ENCODE peak calls at places on chromosomes 2 and 18, in eight cellular contexts. U is stomach, L is left ventricle myocardium inferior, O is gastrocnemius medialis, J is A549, C is adrenal gland, R is astrocyte, F is lower lobe of right lung. D is an unnamed sample. For H3K9me3, the result is how much of the 10 kb centered on the place peaks cover.

GRCh38 chr2:24571828-24572442 is 80.9 kb downstream of the NCOA1 start:
- DNase-seq in C (no peak), R (no peak), F (no peak), U (no peak), J (no peak), O (no peak), L (no peak), D (no peak)

GRCh38 chr2:206084870-206085741 is 868 bp downstream of the INO80D start:
- DNase-seq in U (peak), O (peak), L (peak), J (peak), R (no peak), F (peak), C (peak), D (peak)

GRCh38 chr2:241070811-241071676 is 31.0 kb downstream of the MTERF4 start:
- DNase-seq in J (no peak), R (no peak), U (no peak), L (no peak), O (no peak), F (no peak), C (no peak), D (no peak)

GRCh38 chr18:44474067-44474411 is 206.6 kb upstream of the SETBP1 start:
- DNase-seq in U (no peak), L (no peak), R (peak), J (no peak), O (no peak), C (no peak), F (no peak), D (no peak)

GRCh38 chr2:171516793-171517192 is 5.5 kb upstream of the CYBRD1 start:
- DNase-seq in L (no peak), U (no peak), O (no peak), F (no peak), J (no peak), C (no peak), R (no peak), D (no peak)

GRCh38 chr2:53913721-53914120 is 54.0 kb upstream of the GPR75 start:
- DNase-seq in J (no peak), R (peak), F (no peak), U (no peak), L (no peak), O (no peak), C (no peak), D (no peak)

GRCh38 chr2:19673213-19673791 is 228.5 kb downstream of the TTC32 start:
- DNase-seq in O (no peak), R (peak), C (no peak), L (peak), U (no peak), J (peak), F (no peak), D (no peak)

GRCh38 chr2:68789603-68790002 is 55.0 kb downstream of the ARHGAP25 start:
- DNase-seq in C (no peak), O (no peak), J (no peak), U (no peak), R (no peak), L (no peak), F (no peak), D (no peak)

GRCh38 chr2:31525876-31526275 is 54.9 kb downstream of the SRD5A2 start:
- DNase-seq in F (no peak), R (no peak), C (no peak), J (no peak), U (no peak), O (no peak), L (no peak), D (no peak)

GRCh38 chr2:99940963-99941362 is 201.4 kb downstream of the AFF3 start:
- DNase-seq in J (no peak), O (no peak), U (no peak), R (peak), C (no peak), L (no peak), F (no peak), D (no peak)

DNA sequence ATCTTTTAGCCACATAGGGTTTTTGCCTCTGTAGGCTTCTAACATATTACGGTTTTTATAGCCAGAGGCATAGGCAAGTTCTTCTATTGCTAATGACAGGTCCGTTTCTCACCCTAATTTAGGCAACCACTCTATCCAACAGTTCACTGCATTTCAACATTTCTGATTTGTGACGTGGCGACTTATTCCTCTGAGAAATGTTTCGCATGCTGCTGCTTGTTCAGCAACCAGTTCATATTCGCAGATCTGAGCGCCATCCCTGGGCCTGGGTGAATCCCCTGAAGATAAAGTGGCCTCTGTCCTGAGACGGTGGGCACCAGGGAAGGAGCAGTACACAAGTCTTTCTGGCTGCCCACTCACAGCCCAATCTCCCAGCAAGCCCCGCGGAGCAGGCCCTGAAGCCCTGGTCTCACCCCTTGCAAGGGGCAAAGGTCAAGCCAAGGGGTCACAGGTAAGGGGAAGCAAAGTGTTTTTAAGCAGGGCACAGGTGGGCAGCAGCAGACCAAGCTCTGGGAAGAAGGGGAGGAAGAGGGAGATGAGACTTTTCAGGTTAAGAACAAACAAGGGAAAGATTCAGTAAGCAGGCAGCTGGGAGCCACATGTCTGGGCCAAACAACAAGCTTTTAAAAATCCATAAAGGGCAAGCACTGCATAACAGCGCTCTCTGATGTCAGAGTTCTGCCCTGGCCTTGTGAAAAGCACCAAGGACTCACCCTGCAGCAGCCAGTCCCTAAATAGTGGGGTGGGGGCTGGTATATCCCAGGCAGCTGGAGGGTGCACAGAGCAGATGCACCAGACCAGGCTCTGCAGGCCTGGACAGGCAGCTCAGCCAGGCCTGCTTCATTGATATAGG is 10.8 kb upstream of the COX7A2L start:
- DNase-seq in F (no peak), L (no peak), R (no peak), C (no peak), O (no peak), J (no peak), U (no peak), D (no peak)
- TF ChIP-seq CTCF in F (no peak), L (no peak), R (no peak), C (no peak), O (no peak), J (no peak), U (no peak), D (no peak)

GRCh38 chr18:31979714-31980113 is 36.8 kb upstream of the TRAPPC8 start:
- DNase-seq in J (no peak), L (no peak), R (no peak), C (no peak), O (no peak), U (no peak), F (no peak), D (no peak)
- H3K9me3 ChIP-seq in J (under half), L (under half), R (under half), C (under half), O (under half), U (under half), F (under half), D (under half)

GRCh38 chr2:28333606-28334526 is 58.8 kb upstream of the FOSL2 start:
- DNase-seq in O (peak), L (peak), F (no peak), R (no peak), C (no peak), J (no peak), U (no peak), D (no peak)
- TF ChIP-seq CTCF in O (no peak), L (no peak), F (no peak), R (no peak), C (no peak), J (no peak), U (no peak), D (no peak)

GRCh38 chr2:168501456-168502065 is 45.5 kb downstream of the CERS6 start:
- DNase-seq in L (no peak), R (no peak), C (no peak), F (no peak), U (no peak), J (no peak), O (no peak), D (no peak)
- H3K9me3 ChIP-seq in L (under half), R (under half), C (under half), F (under half), U (under half), J (under half), O (under half), D (under half)

DNA sequence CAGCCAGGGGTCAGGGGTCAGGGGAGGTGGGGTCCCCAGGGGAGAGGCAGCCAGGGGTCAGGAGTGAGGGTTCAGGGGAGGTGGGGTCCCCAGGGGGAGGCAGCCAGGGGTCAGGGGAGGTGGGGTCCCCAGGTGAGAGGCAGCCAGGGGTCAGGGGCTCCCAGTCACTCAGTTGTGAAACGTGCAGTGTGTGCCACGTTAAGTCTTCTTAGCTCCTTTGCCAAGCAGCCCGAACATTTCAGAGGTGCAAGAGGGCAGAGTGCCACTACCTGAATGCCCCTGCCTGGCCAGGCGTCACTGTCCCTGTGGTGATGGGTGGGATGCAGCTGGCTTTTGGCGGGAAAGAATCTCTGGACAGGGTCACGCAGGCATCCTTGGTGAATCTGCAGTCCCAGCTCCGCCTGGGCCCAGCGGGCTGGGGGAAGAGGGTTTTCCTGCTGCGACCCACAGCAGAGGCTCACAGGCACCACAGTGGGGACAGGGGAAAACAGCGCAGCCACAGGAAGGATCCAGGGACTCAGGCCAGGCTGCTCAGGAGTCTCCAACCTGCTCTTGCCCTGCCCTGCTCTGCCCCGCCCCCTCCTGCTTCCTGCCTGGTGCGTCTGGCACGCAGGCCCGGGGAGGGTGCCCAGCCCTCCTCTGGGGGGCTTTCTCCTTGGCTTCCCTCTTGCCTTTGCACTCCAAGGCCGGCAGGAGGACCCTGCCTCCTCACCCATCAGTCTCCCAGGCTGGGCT is 188.3 kb downstream of the TWIST2 start:
- DNase-seq in J (no peak), L (no peak), C (no peak), F (no peak), U (no peak), R (no peak), O (no peak), D (no peak)
- TF ChIP-seq CTCF in J (no peak), L (no peak), C (no peak), F (no peak), U (no peak), R (no peak), O (no peak), D (no peak)

GRCh38 chr2:88760819-88761598 is 69.5 kb downstream of the RPIA start:
- DNase-seq in O (no peak), L (no peak), J (no peak), C (no peak), R (no peak), F (no peak), U (no peak), D (no peak)
- H3K9me3 ChIP-seq in O (under half), L (under half), J (under half), C (under half), R (under half), F (under half), U (under half), D (under half)

DNA sequence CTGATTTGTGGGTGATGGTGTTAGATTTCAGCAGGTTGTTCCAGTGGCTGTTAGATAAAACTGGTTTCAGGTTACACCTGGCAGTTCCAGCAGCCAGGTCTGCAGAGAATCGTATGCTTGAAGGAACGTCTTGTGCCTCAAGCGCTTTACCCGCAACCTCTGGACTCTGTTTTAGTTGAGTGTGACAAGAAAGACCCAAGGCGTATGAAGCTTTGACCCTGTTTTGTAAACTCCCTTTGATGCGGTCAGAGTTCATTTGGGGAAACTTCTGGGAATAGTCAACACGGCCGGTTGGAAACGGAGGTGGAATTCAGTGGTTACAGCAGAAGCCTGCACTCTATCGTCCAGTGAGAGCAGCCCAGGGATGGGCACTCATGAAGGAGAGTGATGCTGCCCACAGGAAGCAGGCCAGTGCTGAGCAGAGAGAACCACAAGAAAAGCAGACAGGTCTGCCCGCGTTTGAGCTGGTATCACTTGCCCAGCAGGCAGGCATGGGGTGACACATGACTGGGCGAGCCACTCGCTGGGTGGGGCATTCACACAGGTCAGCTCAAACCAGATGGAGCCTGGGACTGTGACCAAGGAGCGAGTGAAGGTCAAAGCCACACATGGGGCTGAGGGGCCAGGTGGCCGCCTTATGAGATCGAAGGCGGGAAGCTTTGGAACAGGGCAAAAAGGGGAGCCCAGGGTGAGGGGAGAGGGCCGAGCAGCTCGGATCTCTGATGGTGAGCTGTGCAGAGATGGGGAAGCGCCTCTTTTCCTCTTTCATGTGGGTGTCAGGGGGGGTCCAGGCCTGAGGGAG is 99.6 kb upstream of the MBOAT2 start:
- DNase-seq in O (no peak), J (no peak), F (no peak), L (no peak), C (no peak), R (peak), U (peak), D (no peak)
- TF ChIP-seq CTCF in O (no peak), J (no peak), F (no peak), L (no peak), C (no peak), R (no peak), U (no peak), D (no peak)

GRCh38 chr18:14905979-14906378 is 158.0 kb downstream of the ANKRD30B start:
- DNase-seq in L (no peak), J (no peak), C (no peak), U (no peak), F (no peak), O (no peak), R (no peak), D (no peak)

GRCh38 chr18:14905350-14905749 is 157.4 kb downstream of the ANKRD30B start:
- DNase-seq in U (no peak), F (no peak), J (no peak), O (no peak), C (no peak), R (no peak), L (no peak), D (no peak)

DNA sequence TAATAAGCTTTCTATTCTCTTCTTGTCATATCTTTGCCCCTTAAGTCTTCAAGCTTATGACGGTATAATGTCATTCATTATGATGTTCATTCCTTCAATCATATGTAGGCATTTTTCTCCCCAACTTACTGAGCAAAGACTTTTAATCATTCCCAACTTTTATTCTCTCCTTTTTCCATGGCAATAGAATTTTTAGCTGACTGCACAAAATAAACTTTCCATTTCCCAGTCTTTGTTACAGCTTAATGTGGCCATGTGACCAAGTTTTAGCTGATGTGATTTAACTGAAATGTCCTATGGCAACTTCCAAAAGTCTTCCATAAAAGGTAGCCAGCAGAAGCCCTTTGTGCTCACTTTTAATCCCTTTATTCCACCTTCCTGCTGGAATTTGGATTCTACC is 152.5 kb downstream of the ANKRD30B start:
- DNase-seq in L (no peak), O (no peak), C (no peak), R (no peak), J (no peak), F (no peak), U (no peak), D (no peak)
- H3K9me3 ChIP-seq in L (under half), O (under half), C (under half), R (under half), J (under half), F (under half), U (under half), D (under half)

D was measured in CD4-positive, alpha-beta T cell.